ENCODE peak calls at places on chromosomes 7 and 10, in ten cellular contexts. F is ACHN; S is globus pallidus; T is LoVo; D is RPMI8226; Z is effector CD8-positive, alpha-beta T cell; H is T-helper 2 cell; P is NCI-H2081; E is A549; O is activated naive CD4-positive, alpha-beta T cell. I is an unnamed sample.

GRCh38 chr7:7867835-7868234 is 100.8 kb upstream of the GLCCI1 start:
- DNase-seq in F (no peak), S (no peak), T (no peak), D (no peak), Z (no peak), H (no peak), P (no peak), E (no peak), O (no peak), I (no peak)

GRCh38 chr10:7696545-7696944 is 6.6 kb upstream of the ITIH2 start:
- DNase-seq in F (peak), S (no peak), T (peak), D (no peak), Z (no peak), H (no peak), P (no peak), E (peak), O (no peak), I (no peak)

GRCh38 chr7:94190599-94191061 is 186.5 kb upstream of the BET1 start:
- DNase-seq in F (peak), S (no peak), T (peak), D (no peak), Z (no peak), H (no peak), P (no peak), E (peak), O (no peak), I (peak)

GRCh38 chr7:86904949-86905834 is 154.3 kb downstream of the ELAPOR2 start:
- DNase-seq in F (peak), S (peak), T (peak), D (peak), Z (no peak), H (no peak), P (peak), E (peak), O (no peak), I (peak)

GRCh38 chr7:151590801-151591771 is 71.4 kb upstream of the RHEB start:
- DNase-seq in F (peak), S (no peak), T (no peak), D (no peak), Z (no peak), H (no peak), P (no peak), E (no peak), O (no peak), I (no peak)

GRCh38 chr10:126904807-126905686 is at the start of gene DOCK1:
- DNase-seq in F (peak), S (no peak), T (peak), D (no peak), Z (no peak), H (no peak), P (peak), E (peak), O (no peak), I (peak)

GRCh38 chr7:130899638-130900401 is 165.8 kb upstream of the KLF14 start:
- DNase-seq in F (no peak), S (no peak), T (peak), D (no peak), Z (no peak), H (no peak), P (no peak), E (no peak), O (no peak), I (no peak)

GRCh38 chr10:43606323-43607198 is at the start of gene ZNF485:
- DNase-seq in F (peak), S (peak), T (peak), D (peak), Z (peak), H (peak), P (peak), E (peak), O (peak), I (peak)

GRCh38 chr10:72567884-72568283 is 58.0 kb downstream of the MICU1 start:
- DNase-seq in F (peak), S (peak), T (no peak), D (no peak), Z (no peak), H (no peak), P (peak), E (peak), O (no peak), I (peak)

GRCh38 chr10:78456649-78457400 is 423.2 kb downstream of the RPS24 start:
- DNase-seq in F (no peak), S (no peak), T (no peak), D (no peak), Z (no peak), H (no peak), P (no peak), E (no peak), O (no peak), I (no peak)

I was measured in A673.